ENCODE peak calls at places on chromosomes 12 and 14, in five cellular contexts. B is astrocyte of the cerebellum, K is colonic mucosa, F is WTC11, J is Peyer's patch. Y is an unnamed sample.

GRCh38 chr14:68255697-68256178 is 436.2 kb downstream of the RAD51B start:
- DNase-seq in B (peak), K (no peak), F (no peak), J (no peak), Y (peak)

GRCh38 chr12:74321381-74321780 is 216.3 kb upstream of the ATXN7L3B start:
- DNase-seq in B (no peak), K (no peak), F (no peak), J (no peak), Y (no peak)

GRCh38 chr14:101916816-101917412 is 47.5 kb upstream of the DYNC1H1 start:
- DNase-seq in B (no peak), K (no peak), F (no peak), J (no peak), Y (no peak)

GRCh38 chr14:74141703-74142102 is 56.9 kb downstream of the LIN52 start:
- DNase-seq in B (no peak), K (no peak), F (no peak), J (no peak), Y (peak)

GRCh38 chr12:108173892-108174291 is 44.8 kb downstream of the WSCD2 start:
- DNase-seq in B (no peak), K (no peak), F (no peak), J (no peak), Y (no peak)

GRCh38 chr12:32918890-32919791 is 22.6 kb upstream of the PKP2 start:
- DNase-seq in B (peak), K (no peak), F (no peak), J (no peak), Y (no peak)

GRCh38 chr12:132561784-132562156 is 48.6 kb downstream of the LRCOL1 start:
- DNase-seq in B (no peak), K (no peak), F (peak), J (peak), Y (peak)

GRCh38 chr12:82857276-82857675 is 170.6 kb downstream of the TMTC2 start:
- DNase-seq in B (no peak), K (no peak), F (no peak), J (no peak), Y (no peak)

GRCh38 chr12:56723889-56724659 is 1.0 kb downstream of the NACA start:
- DNase-seq in B (peak), K (peak), F (no peak), J (peak), Y (peak)

GRCh38 chr14:105485720-105486332 is 860 bp upstream of the CRIP1 start:
- DNase-seq in B (no peak), K (peak), F (peak), J (no peak), Y (no peak)
- TF ChIP-seq CTCF in B (peak), K (no peak), F (no peak), J (peak), Y (no peak)

GRCh38 chr12:3680919-3681594 is 71.9 kb downstream of the CRACR2A start:
- DNase-seq in B (no peak), K (peak), F (no peak), J (no peak), Y (no peak)

GRCh38 chr12:3679831-3680230 is 73.1 kb downstream of the CRACR2A start:
- DNase-seq in B (no peak), K (no peak), F (no peak), J (no peak), Y (no peak)

GRCh38 chr12:3673960-3674708 is 78.8 kb downstream of the CRACR2A start:
- DNase-seq in B (no peak), K (no peak), F (no peak), J (no peak), Y (no peak)

GRCh38 chr12:3681595-3681921 is 71.4 kb downstream of the CRACR2A start:
- DNase-seq in B (no peak), K (no peak), F (no peak), J (no peak), Y (no peak)

DNA sequence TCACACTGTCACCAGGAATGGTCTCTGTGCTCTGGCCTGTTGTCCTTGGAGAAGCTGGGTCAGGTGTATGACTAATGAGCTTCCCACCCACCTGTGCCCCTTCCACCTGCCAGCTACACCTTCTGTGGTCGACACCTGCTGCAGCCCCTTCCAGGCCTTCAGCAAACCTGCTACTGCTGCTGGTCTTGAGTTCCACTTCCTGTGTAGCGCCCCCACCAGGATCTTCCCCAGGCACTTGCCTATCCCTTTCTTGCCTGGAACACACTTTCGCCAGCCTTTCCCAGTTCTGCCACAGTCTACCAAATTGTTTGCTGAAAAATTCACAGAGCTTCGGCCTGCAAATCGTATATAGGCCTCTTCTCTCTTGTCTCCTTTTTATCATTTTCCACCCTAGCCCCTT is 75.3 kb downstream of the CRACR2A start:
- DNase-seq in B (no peak), K (no peak), F (no peak), J (no peak), Y (no peak)
- TF ChIP-seq CTCF in B (no peak), K (no peak), F (no peak), J (no peak), Y (no peak)

GRCh38 chr14:62015248-62015647 is 253.0 kb downstream of the SNAPC1 start:
- DNase-seq in B (no peak), K (no peak), F (no peak), J (no peak), Y (no peak)
- TF ChIP-seq CTCF in B (no peak), K (no peak), F (no peak), J (no peak), Y (no peak)

GRCh38 chr14:99750746-99751450 is 42.3 kb upstream of the EML1 start:
- DNase-seq in B (no peak), K (no peak), F (no peak), J (no peak), Y (no peak)

GRCh38 chr14:99749763-99750715 is 43.2 kb upstream of the EML1 start:
- DNase-seq in B (no peak), K (no peak), F (no peak), J (no peak), Y (no peak)

GRCh38 chr14:99747582-99748330 is 45.5 kb upstream of the EML1 start:
- DNase-seq in B (no peak), K (no peak), F (no peak), J (no peak), Y (no peak)

GRCh38 chr14:99748529-99748928 is 44.7 kb upstream of the EML1 start:
- DNase-seq in B (no peak), K (no peak), F (no peak), J (no peak), Y (no peak)

DNA sequence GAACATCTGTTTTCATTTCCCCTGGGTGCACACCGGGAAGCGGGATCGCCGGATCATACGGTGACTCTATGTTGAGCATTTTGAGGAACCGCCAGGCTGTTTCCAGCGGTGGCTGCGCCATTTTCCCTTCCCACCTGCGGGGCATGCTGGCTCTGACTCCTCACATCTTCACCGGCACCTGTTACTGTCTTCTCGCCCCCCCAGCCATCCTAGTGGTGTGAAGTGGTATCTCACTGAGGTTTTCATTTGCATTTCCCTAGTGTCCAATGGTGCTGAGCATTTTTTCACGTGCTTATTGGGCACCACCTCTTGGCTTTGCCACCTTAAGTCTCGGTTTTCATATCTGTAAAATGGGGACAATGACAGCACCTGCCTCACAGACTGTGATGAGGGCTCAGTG is 44.1 kb upstream of the EML1 start:
- DNase-seq in B (no peak), K (no peak), F (no peak), J (no peak), Y (no peak)
- TF ChIP-seq CTCF in B (peak), K (no peak), F (no peak), J (no peak), Y (no peak)